ENCODE peak calls at places on chromosomes 11 and 22, in four cellular contexts. I is H1, W is HepG2, U is GM12878. S is an unnamed sample.

GRCh38 chr11:117298195-117298594 is 7.0 kb downstream of the BACE1-AS start:
- DNase-seq in I (no peak), U (no peak), W (no peak), S (no peak)

GRCh38 chr11:130749216-130749615 is 167.1 kb downstream of the SNX19 start:
- DNase-seq in I (no peak), U (no peak), W (no peak), S (no peak)

GRCh38 chr11:34825670-34826383 is 90.4 kb downstream of the APIP start:
- DNase-seq in I (no peak), W (peak; percentile 99), U (no peak), S (no peak)

GRCh38 chr22:30481711-30482110 is 9.9 kb upstream of the SEC14L3 start:
- DNase-seq in W (no peak), I (no peak), U (no peak), S (no peak)

GRCh38 chr22:35314161-35314942 is 14.7 kb downstream of the TOM1 start:
- DNase-seq in W (no peak), I (no peak), U (no peak), S (no peak)

GRCh38 chr11:124812876-124813275 is 12.7 kb upstream of the MSANTD2 start:
- DNase-seq in I (no peak), W (no peak), U (no peak), S (no peak)

GRCh38 chr22:46373166-46373565 is 37.7 kb downstream of the TRMU start:
- DNase-seq in I (no peak), U (no peak), W (no peak), S (no peak)

GRCh38 chr22:26547426-26547825 is 35.2 kb upstream of the TFIP11 start:
- DNase-seq in U (no peak), W (no peak), I (no peak), S (no peak)

GRCh38 chr11:9639985-9640384 is 23.9 kb upstream of the SWAP70 start:
- DNase-seq in U (no peak), I (no peak), W (no peak), S (no peak)

GRCh38 chr11:74196781-74197486 is 25.8 kb downstream of the PPME1 start:
- DNase-seq in I (no peak), W (no peak), U (no peak), S (no peak)

GRCh38 chr11:69658606-69659450 is 16.3 kb downstream of the LTO1 start:
- DNase-seq in I (no peak), W (peak; percentile 48), U (no peak), S (no peak)

GRCh38 chr22:50224071-50224470 is 20.8 kb downstream of the TUBGCP6 start:
- DNase-seq in W (no peak), I (no peak), U (no peak), S (no peak)

GRCh38 chr11:125593113-125593761 is 585 bp downstream of the STT3A start:
- DNase-seq in U (no peak), I (no peak), W (peak; percentile 60), S (no peak)

GRCh38 chr11:73860202-73860601 is 16.4 kb downstream of the COA4 start:
- DNase-seq in U (no peak), I (no peak), W (no peak), S (no peak)

GRCh38 chr22:35903571-35904331 is 124.9 kb downstream of the RBFOX2 start:
- DNase-seq in U (no peak), I (no peak), W (no peak), S (no peak)

GRCh38 chr22:38104084-38104483 is 6.4 kb downstream of the BAIAP2L2 start:
- DNase-seq in I (no peak), W (no peak), U (no peak), S (no peak)

GRCh38 chr11:117219001-117219400 is 12.9 kb downstream of the PCSK7 start:
- DNase-seq in I (no peak), U (no peak), W (no peak), S (no peak)

GRCh38 chr22:46546466-46547178 is 9.2 kb upstream of the CELSR1 start:
- DNase-seq in U (no peak), W (no peak), I (no peak), S (no peak)

GRCh38 chr11:76770642-76771445 is 12.3 kb upstream of the TSKU start:
- DNase-seq in U (no peak), I (no peak), W (peak; percentile 69), S (peak; percentile 55)

GRCh38 chr11:46112961-46113617 is 8.2 kb downstream of the PHF21A start:
- DNase-seq in I (no peak), U (no peak), W (peak; percentile 59), S (peak; percentile 63)

GRCh38 chr11:80873309-80873999 is 1432.6 kb upstream of the TENM4 start:
- DNase-seq in I (no peak), U (peak; percentile 7), W (no peak), S (no peak)

GRCh38 chr11:11531127-11531526 is 90.7 kb downstream of the GALNT18 start:
- DNase-seq in W (no peak), I (no peak), U (no peak), S (no peak)

GRCh38 chr11:8032576-8033311 is 45.6 kb downstream of the EIF3F start:
- DNase-seq in U (no peak), W (no peak), I (no peak), S (no peak)

GRCh38 chr11:35200811-35201341 is 61.9 kb downstream of the CD44 start:
- DNase-seq in I (no peak), U (no peak), W (no peak), S (no peak)

GRCh38 chr22:20174785-20175596 is 24.1 kb upstream of the CCDC188 start:
- DNase-seq in W (no peak), I (no peak), U (no peak), S (no peak)

GRCh38 chr11:130523609-130524008 is 75.2 kb downstream of the ADAMTS15 start:
- DNase-seq in W (no peak), I (no peak), U (no peak), S (no peak)

GRCh38 chr11:67628710-67629385 is 889 bp downstream of the NUDT8 start:
- DNase-seq in U (no peak), W (no peak), I (no peak), S (no peak)

GRCh38 chr11:67626970-67627369 is 2.8 kb downstream of the NUDT8 start:
- DNase-seq in W (no peak), U (no peak), I (no peak), S (no peak)

GRCh38 chr11:67627394-67627787 is 2.3 kb downstream of the NUDT8 start:
- DNase-seq in W (no peak), I (no peak), U (no peak), S (no peak)

GRCh38 chr11:67629386-67630229 is at the start of gene NUDT8:
- DNase-seq in U (peak; percentile 51), I (no peak), W (peak; percentile 65), S (no peak)

GRCh38 chr11:67627788-67628624 is 1.7 kb downstream of the NUDT8 start:
- DNase-seq in U (no peak), I (no peak), W (no peak), S (no peak)
- H3K4me3 ChIP-seq in U (peak overlapping the region; percentile 61), I (no peak overlapping the region), W (no peak overlapping the region), S (peak overlapping the region; percentile 68)

GRCh38 chr11:102050927-102051575 is 3.8 kb downstream of the CFAP300 start:
- DNase-seq in U (no peak), W (no peak), I (no peak), S (no peak)

GRCh38 chr11:102047305-102047924 is at the start of gene CFAP300:
- DNase-seq in I (peak; percentile 15), W (no peak), U (no peak), S (no peak)

DNA sequence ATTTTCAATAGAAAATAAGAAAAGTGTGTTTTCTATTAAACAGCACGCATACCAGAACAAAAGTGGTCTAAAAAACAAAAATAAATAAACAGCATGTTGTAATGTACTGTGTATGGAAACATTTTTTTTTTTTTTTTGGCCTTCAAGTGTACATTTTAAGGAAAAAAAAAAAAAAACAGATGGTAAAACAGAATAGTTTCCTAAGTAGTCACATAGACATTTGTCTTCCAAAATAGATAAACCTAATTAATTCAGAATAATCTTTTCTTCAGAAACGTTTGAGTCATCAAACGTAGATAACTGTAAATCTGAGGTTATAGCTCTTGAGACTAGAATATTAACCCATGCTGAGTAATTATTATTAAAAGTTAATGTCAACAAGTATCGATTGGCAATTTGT is 396 bp upstream of the CFAP300 start:
- DNase-seq in U (no peak), W (no peak), I (no peak), S (no peak)
- TF ChIP-seq SUZ12 in U (no peak), W (no peak), I (no peak), S (no peak)

GRCh38 chr11:47124675-47125074 is 52.0 kb downstream of the ARFGAP2 start:
- DNase-seq in I (no peak), W (no peak), U (no peak), S (no peak)
- H3K4me1 ChIP-seq in I (no peaks in the 10 kb centered on the region), W (peaks cover 6% of the 10 kb centered on the region), U (no peaks in the 10 kb centered on the region), S (no peaks in the 10 kb centered on the region)

GRCh38 chr11:62540804-62541671 is 5.6 kb downstream of the AHNAK start:
- DNase-seq in W (no peak), U (peak; percentile 76), I (no peak), S (no peak)
- H3K4me3 ChIP-seq in W (no peak overlapping the region), U (peak overlapping the region; percentile 51), I (no peak overlapping the region), S (no peak overlapping the region)

GRCh38 chr22:39932918-39933649 is 27.1 kb upstream of the TMA7B start:
- DNase-seq in W (peak; percentile 29), U (no peak), I (peak; percentile 78), S (peak; percentile 81)
- TF ChIP-seq SUZ12 in W (no peak), U (no peak), I (no peak), S (no peak)

DNA sequence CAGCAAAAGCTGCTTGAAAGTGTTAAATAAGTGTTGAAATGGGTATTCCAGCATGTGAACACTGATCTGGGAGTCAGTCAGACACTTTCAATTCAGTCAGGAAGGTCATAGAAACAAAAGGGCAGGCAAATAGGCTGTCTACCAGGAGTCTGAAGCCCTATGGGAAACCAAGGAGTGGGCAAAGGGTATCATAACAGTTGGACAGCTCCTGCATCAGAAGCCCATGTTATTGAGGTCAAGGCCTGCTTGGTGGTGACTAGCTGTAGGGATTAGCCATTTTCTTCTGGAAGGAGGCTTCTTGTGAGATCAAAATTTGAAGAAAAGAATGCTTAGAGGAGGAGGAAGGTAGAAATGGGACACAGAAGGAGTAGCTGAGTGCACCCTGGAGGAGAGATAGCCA is 97.3 kb downstream of the STIM1 start:
- DNase-seq in I (no peak), U (no peak), W (no peak), S (no peak)
- H3K4me1 ChIP-seq in I (peaks cover 1% of the 10 kb centered on the region), U (peaks cover 31% of the 10 kb centered on the region), W (peaks cover 44% of the 10 kb centered on the region), S (no peaks in the 10 kb centered on the region)

GRCh38 chr11:72103754-72104167 is 664 bp upstream of the LAMTOR1 start:
- DNase-seq in U (no peak), I (no peak), W (no peak), S (no peak)
- H3K4me3 ChIP-seq in U (peak overlapping the region; percentile 33), I (peak overlapping the region; percentile 23), W (no peak overlapping the region), S (peak overlapping the region; percentile 19)

GRCh38 chr11:66546368-66546965 is at the start of gene ACTN3:
- DNase-seq in W (peak; percentile 17), U (no peak), I (peak; percentile 59), S (no peak)
- TF ChIP-seq SUZ12 in W (no peak), U (no peak), I (no peak), S (no peak)

GRCh38 chr11:45089845-45090499 is 56.5 kb upstream of the PRDM11 start:
- DNase-seq in W (no peak), I (no peak), U (no peak), S (no peak)

GRCh38 chr11:45092901-45093760 is 53.3 kb upstream of the PRDM11 start:
- DNase-seq in I (no peak), W (no peak), U (no peak), S (no peak)

GRCh38 chr11:45089251-45089650 is 57.2 kb upstream of the PRDM11 start:
- DNase-seq in U (no peak), I (no peak), W (no peak), S (no peak)

GRCh38 chr11:45091563-45092392 is 54.7 kb upstream of the PRDM11 start:
- DNase-seq in W (no peak), I (no peak), U (no peak), S (peak; percentile 93)

GRCh38 chr11:45090607-45091006 is 55.8 kb upstream of the PRDM11 start:
- DNase-seq in U (no peak), W (no peak), I (no peak), S (no peak)
- H3K4me1 ChIP-seq in U (no peaks in the 10 kb centered on the region), W (no peaks in the 10 kb centered on the region), I (peaks cover 19% of the 10 kb centered on the region), S (peaks cover 36% of the 10 kb centered on the region)

S was measured in NT2/D1.